ENCODE peak calls at places on chromosomes 12 and 14, in eight cellular contexts. X is IMR-90, L is activated B cell treated with CpG ODN at 0.5 μM for 24 hours, Z is osteocyte, U is psoas muscle, S is H9, T is neural crest cell, V is A549. O is an unnamed sample.

GRCh38 chr14:97916100-97916499 is 1118.9 kb downstream of the VRK1 start:
- DNase-seq in V (no peak), Z (no peak), U (no peak), L (no peak), X (no peak), T (no peak), S (no peak), O (no peak)

GRCh38 chr12:21643758-21644157 is 13.9 kb downstream of the LDHB start:
- DNase-seq in U (no peak), X (no peak), V (no peak), S (no peak), L (no peak), Z (no peak), T (no peak), O (no peak)

GRCh38 chr14:41302776-41303175 is 303.9 kb upstream of the LRFN5 start:
- DNase-seq in T (no peak), V (no peak), S (no peak), X (no peak), U (no peak), L (no peak), Z (no peak), O (no peak)

GRCh38 chr12:96500686-96501085 is 11.3 kb downstream of the CFAP54 start:
- DNase-seq in U (no peak), L (no peak), V (no peak), Z (no peak), S (no peak), X (peak), T (no peak), O (no peak)

GRCh38 chr12:32757159-32757556 is 1.5 kb upstream of the YARS2 start:
- DNase-seq in U (no peak), V (no peak), T (no peak), X (no peak), Z (no peak), S (no peak), L (no peak), O (no peak)

GRCh38 chr14:86404425-86404824 is 874.5 kb downstream of the FLRT2 start:
- DNase-seq in X (peak), U (no peak), V (peak), S (no peak), L (no peak), T (no peak), Z (no peak), O (no peak)

GRCh38 chr12:132525833-132526455 is 36.0 kb downstream of the FBRSL1 start:
- DNase-seq in V (no peak), U (no peak), Z (no peak), S (no peak), T (no peak), X (no peak), L (no peak), O (no peak)

GRCh38 chr12:131114942-131115584 is 161.4 kb downstream of the ADGRD1 start:
- DNase-seq in T (no peak), U (peak), L (no peak), V (no peak), Z (no peak), X (no peak), S (no peak), O (no peak)

GRCh38 chr12:131615316-131616053 is 95.4 kb upstream of the SFSWAP start:
- DNase-seq in T (no peak), U (no peak), Z (no peak), L (no peak), V (no peak), S (no peak), X (no peak), O (no peak)

GRCh38 chr12:89493650-89494302 is 30.8 kb downstream of the GALNT4 start:
- DNase-seq in T (no peak), S (no peak), U (no peak), X (no peak), Z (no peak), L (no peak), V (no peak), O (no peak)

GRCh38 chr14:58540693-58541092 is 97.1 kb upstream of the DACT1 start:
- DNase-seq in S (no peak), T (no peak), V (no peak), U (no peak), L (no peak), Z (no peak), X (peak), O (no peak)

GRCh38 chr12:20716037-20716436 is 20.9 kb downstream of the SLCO1C1 start:
- DNase-seq in S (peak), Z (no peak), U (no peak), V (peak), T (no peak), X (no peak), L (no peak), O (no peak)

GRCh38 chr14:57378661-57379060 is 11.7 kb upstream of the NAA30 start:
- DNase-seq in U (no peak), L (no peak), T (no peak), S (no peak), V (peak), X (peak), Z (no peak), O (no peak)

GRCh38 chr12:109877504-109878246 is 2.7 kb downstream of the GLTP start:
- DNase-seq in S (no peak), L (no peak), V (no peak), Z (no peak), T (no peak), U (no peak), X (no peak), O (no peak)

GRCh38 chr12:62787606-62788005 is 147.3 kb downstream of the PPM1H start:
- DNase-seq in L (no peak), Z (no peak), T (no peak), V (peak), U (no peak), X (no peak), S (no peak), O (no peak)

GRCh38 chr12:93050026-93050747 is 121.1 kb upstream of the EEA1 start:
- DNase-seq in Z (no peak), V (no peak), T (no peak), L (no peak), X (peak), S (no peak), U (no peak), O (no peak)

GRCh38 chr14:92280554-92281262 is 42.3 kb upstream of the SLC24A4 start:
- DNase-seq in V (no peak), X (no peak), Z (no peak), T (no peak), L (no peak), S (no peak), U (no peak), O (no peak)

GRCh38 chr12:78914859-78915331 is 50.3 kb downstream of the SYT1 start:
- DNase-seq in L (no peak), S (peak), T (no peak), X (no peak), Z (no peak), V (no peak), U (no peak), O (no peak)

GRCh38 chr12:5295151-5295550 is 136.8 kb upstream of the NTF3 start:
- DNase-seq in X (peak), T (no peak), S (no peak), L (no peak), U (no peak), V (no peak), Z (no peak), O (no peak)

GRCh38 chr14:96086032-96086431 is 46.9 kb downstream of the C14orf132 start:
- DNase-seq in S (no peak), T (no peak), Z (no peak), L (no peak), U (no peak), X (peak), V (peak), O (no peak)

GRCh38 chr12:51904951-51905471 is 2.3 kb upstream of the ACVRL1 start:
- DNase-seq in U (peak), S (no peak), T (no peak), X (peak), Z (no peak), V (no peak), L (no peak), O (no peak)

GRCh38 chr12:108313609-108314331 is 25.3 kb downstream of the CMKLR1 start:
- DNase-seq in S (no peak), L (no peak), Z (no peak), X (no peak), V (no peak), T (no peak), U (peak), O (no peak)

GRCh38 chr14:39558525-39558924 is 126.3 kb upstream of the FBXO33 start:
- DNase-seq in V (no peak), Z (no peak), L (no peak), S (no peak), T (no peak), U (no peak), X (no peak), O (no peak)

GRCh38 chr12:95571369-95571768 is 20.1 kb upstream of the USP44 start:
- DNase-seq in L (no peak), S (no peak), X (no peak), U (no peak), V (no peak), Z (no peak), T (no peak), O (no peak)

GRCh38 chr14:50607181-50607580 is 47.2 kb downstream of the ATL1 start:
- DNase-seq in L (no peak), T (no peak), Z (no peak), V (no peak), X (peak), U (no peak), S (no peak), O (no peak)

GRCh38 chr12:88998421-88998820 is 353.9 kb downstream of the DUSP6 start:
- DNase-seq in T (no peak), U (no peak), X (peak), V (no peak), S (no peak), L (no peak), Z (no peak), O (no peak)

GRCh38 chr14:76421662-76422061 is 45.7 kb downstream of the ESRRB start:
- DNase-seq in S (no peak), X (no peak), T (no peak), U (no peak), L (no peak), V (no peak), Z (no peak), O (no peak)

GRCh38 chr14:76426161-76426696 is 50.3 kb downstream of the ESRRB start:
- DNase-seq in U (no peak), T (no peak), Z (no peak), V (no peak), S (no peak), X (no peak), L (no peak), O (no peak)

GRCh38 chr14:76423534-76423933 is 47.6 kb downstream of the ESRRB start:
- DNase-seq in S (no peak), T (no peak), Z (no peak), U (no peak), L (no peak), X (no peak), V (no peak), O (no peak)

GRCh38 chr14:76422662-76423061 is 46.7 kb downstream of the ESRRB start:
- DNase-seq in Z (no peak), L (no peak), T (no peak), S (no peak), X (no peak), V (no peak), U (no peak), O (no peak)

DNA sequence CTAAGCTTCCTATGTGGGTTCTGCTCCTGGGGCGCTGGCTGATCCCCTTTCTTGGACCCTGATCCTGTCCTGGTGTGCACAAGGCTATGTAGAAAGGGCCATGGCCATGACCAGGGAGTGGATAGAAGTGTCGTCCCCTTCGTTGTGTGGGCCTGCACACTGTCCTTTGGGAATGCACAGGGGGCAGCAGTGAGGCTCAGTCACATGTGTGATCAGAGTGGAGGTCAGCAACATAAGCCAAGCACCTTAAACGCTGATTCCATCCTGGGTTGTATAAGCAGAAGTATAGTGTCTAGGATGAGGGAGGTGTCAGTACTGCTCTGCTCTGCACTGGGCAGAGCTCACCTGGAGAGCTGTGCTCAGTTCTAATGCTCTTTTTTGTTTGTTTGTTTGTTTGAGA is 48.4 kb downstream of the ESRRB start:
- DNase-seq in S (no peak), Z (no peak), U (no peak), T (no peak), L (no peak), V (peak), X (no peak), O (no peak)
- TF ChIP-seq CTCF in S (peak), Z (no peak), U (no peak), T (no peak), L (no peak), V (no peak), X (no peak), O (no peak)

GRCh38 chr14:74401504-74402241 is 24.3 kb downstream of the SYNDIG1L start:
- DNase-seq in U (peak), V (no peak), T (peak), X (no peak), L (peak), Z (no peak), S (peak), O (no peak)

GRCh38 chr14:74400919-74401503 is 25.0 kb downstream of the SYNDIG1L start:
- DNase-seq in X (no peak), U (no peak), T (no peak), V (no peak), Z (no peak), S (no peak), L (no peak), O (no peak)

GRCh38 chr14:74402264-74403251 is 23.5 kb downstream of the SYNDIG1L start:
- DNase-seq in V (no peak), T (no peak), L (peak), Z (no peak), X (no peak), U (no peak), S (no peak), O (no peak)

GRCh38 chr14:74403619-74404417 is 22.2 kb downstream of the SYNDIG1L start:
- DNase-seq in Z (no peak), X (no peak), L (no peak), U (no peak), T (no peak), S (no peak), V (no peak), O (no peak)

GRCh38 chr14:74400328-74400727 is 25.7 kb downstream of the SYNDIG1L start:
- DNase-seq in T (no peak), U (no peak), L (no peak), V (peak), X (no peak), S (peak), Z (no peak), O (no peak)
- TF ChIP-seq CTCF in T (no peak), U (no peak), L (no peak), V (no peak), X (no peak), S (peak), Z (peak), O (no peak)

GRCh38 chr14:56087824-56088571 is 30.2 kb upstream of the PELI2 start:
- DNase-seq in Z (no peak), L (no peak), X (no peak), V (no peak), T (no peak), S (no peak), U (no peak), O (no peak)

GRCh38 chr14:56081139-56081538 is 37.1 kb upstream of the PELI2 start:
- DNase-seq in L (no peak), U (no peak), V (no peak), Z (no peak), S (no peak), X (peak), T (no peak), O (no peak)

DNA sequence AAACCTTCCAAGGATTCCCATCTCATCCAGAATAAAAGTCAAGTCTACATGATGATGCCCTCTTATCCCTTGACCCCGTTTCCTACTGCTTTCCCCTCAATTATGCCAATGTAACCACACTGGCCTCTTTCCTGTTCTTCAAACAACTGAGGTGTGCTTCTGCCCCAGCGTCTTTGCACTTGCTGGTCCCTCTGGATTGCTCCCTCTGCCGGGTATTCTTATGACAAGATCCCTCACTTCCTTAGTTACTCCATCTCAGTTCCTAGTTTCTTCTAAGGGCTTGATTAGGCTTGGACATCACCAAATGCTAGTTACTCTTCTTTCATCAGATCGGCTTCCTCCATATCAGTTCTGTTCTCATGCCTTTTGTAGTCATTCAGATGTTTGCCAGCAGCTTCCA is 32.7 kb upstream of the PELI2 start:
- DNase-seq in T (no peak), S (no peak), V (peak), Z (no peak), U (no peak), X (no peak), L (no peak), O (no peak)
- TF ChIP-seq CTCF in T (no peak), S (no peak), V (no peak), Z (no peak), U (no peak), X (no peak), L (no peak), O (no peak)

DNA sequence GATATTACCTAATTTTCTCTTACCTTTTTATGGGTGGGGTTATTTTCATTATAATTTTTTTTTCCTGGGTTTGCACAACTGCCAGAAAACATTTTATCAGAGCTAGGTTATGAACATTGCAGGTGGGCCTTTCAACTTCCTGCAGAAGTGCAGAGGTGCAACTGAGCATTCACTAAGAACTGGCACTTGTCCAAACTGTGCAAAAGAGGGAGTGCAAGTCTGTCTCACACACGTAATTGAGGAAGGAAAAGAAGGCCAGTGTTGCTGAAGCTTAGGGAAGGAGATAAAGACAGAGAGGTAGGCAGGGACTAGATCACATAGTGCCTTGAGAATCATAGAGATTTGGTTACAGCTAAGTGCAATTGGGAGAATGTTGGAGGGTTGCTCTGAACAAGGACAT is 14.1 kb upstream of the AMN1 start:
- DNase-seq in X (no peak), S (no peak), T (no peak), Z (no peak), V (no peak), L (no peak), U (no peak), O (no peak)
- TF ChIP-seq CTCF in X (no peak), S (no peak), T (no peak), Z (no peak), V (no peak), L (no peak), U (no peak), O (no peak)

DNA sequence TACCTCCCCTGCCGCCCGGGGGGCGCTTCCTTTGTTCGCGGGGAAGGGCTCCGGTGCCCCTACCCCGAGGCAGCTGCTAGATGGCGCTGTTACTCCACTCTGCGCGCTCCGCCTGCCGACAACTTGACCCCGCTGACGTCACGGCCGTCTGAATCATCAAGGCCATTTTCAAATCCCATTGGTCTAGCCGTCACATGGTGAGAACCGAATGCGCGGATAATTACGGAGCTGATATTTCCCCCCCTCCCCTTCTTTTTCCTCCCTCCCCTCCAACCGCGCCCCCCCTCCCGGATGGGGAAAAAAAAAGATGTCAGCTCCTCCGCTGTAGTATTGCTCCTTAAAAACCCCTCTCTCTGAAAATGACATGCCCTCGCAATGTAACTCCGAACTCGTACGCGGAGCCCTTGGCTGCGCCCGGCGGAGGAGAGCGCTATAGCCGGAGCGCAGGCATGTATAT is at the start of gene HOXC10:
- DNase-seq in Z (no peak), U (peak), T (peak), V (peak), S (peak), L (no peak), X (peak), O (peak)
- TF ChIP-seq CTCF in Z (peak), U (peak), T (peak), V (peak), S (peak), L (no peak), X (peak), O (peak)

O was measured in D721Med.